ENCODE peak calls at places on chromosome 10, in nine cellular contexts. One of them, this sample, is unnamed.

GRCh38 chr10:100041620-100042019 is 31.9 kb upstream of the DNMBP start:
- DNase-seq in stomach: no peak
- DNase-seq in A549: no peak
- DNase-seq in suprapubic skin: no peak
- DNase-seq in HepG2: no peak
- DNase-seq in transverse colon: no peak
- DNase-seq in ovary: no peak
- DNase-seq in tibial nerve: no peak
- DNase-seq in H1: no peak
- DNase-seq in this sample: no peak

GRCh38 chr10:413662-414071 is 275.8 kb downstream of the DIP2C start:
- DNase-seq in HepG2: no peak
- DNase-seq in H1: no peak
- DNase-seq in suprapubic skin: no peak
- DNase-seq in tibial nerve: no peak
- DNase-seq in A549: no peak
- DNase-seq in stomach: no peak
- DNase-seq in transverse colon: no peak
- DNase-seq in ovary: no peak
- DNase-seq in this sample: no peak

GRCh38 chr10:29689001-29689400 is 54.2 kb upstream of the SVIL start:
- DNase-seq in ovary: no peak
- DNase-seq in tibial nerve: no peak
- DNase-seq in A549: no peak
- DNase-seq in HepG2: peak; percentile 21
- DNase-seq in H1: no peak
- DNase-seq in transverse colon: no peak
- DNase-seq in suprapubic skin: no peak
- DNase-seq in stomach: no peak
- DNase-seq in this sample: no peak

GRCh38 chr10:128233422-128233821 is 107.2 kb upstream of the MKI67 start:
- DNase-seq in H1: no peak
- DNase-seq in A549: no peak
- DNase-seq in transverse colon: no peak
- DNase-seq in ovary: no peak
- DNase-seq in tibial nerve: no peak
- DNase-seq in HepG2: no peak
- DNase-seq in suprapubic skin: no peak
- DNase-seq in stomach: no peak
- DNase-seq in this sample: no peak

GRCh38 chr10:86522385-86522855 is 828 bp upstream of the WAPL start:
- DNase-seq in tibial nerve: no peak
- DNase-seq in transverse colon: no peak
- DNase-seq in ovary: no peak
- DNase-seq in A549: no peak
- DNase-seq in H1: no peak
- DNase-seq in HepG2: no peak
- DNase-seq in suprapubic skin: no peak
- DNase-seq in stomach: no peak
- DNase-seq in this sample: no peak

GRCh38 chr10:98572594-98572993 is 125.9 kb upstream of the HPS1 start:
- DNase-seq in A549: no peak
- DNase-seq in HepG2: no peak
- DNase-seq in tibial nerve: no peak
- DNase-seq in ovary: no peak
- DNase-seq in H1: no peak
- DNase-seq in suprapubic skin: no peak
- DNase-seq in transverse colon: no peak
- DNase-seq in stomach: no peak
- DNase-seq in this sample: no peak

GRCh38 chr10:56288403-56288802 is 72.7 kb downstream of the ZWINT start:
- DNase-seq in H1: no peak
- DNase-seq in suprapubic skin: no peak
- DNase-seq in ovary: no peak
- DNase-seq in transverse colon: no peak
- DNase-seq in tibial nerve: no peak
- DNase-seq in HepG2: no peak
- DNase-seq in stomach: no peak
- DNase-seq in A549: no peak
- DNase-seq in this sample: no peak

GRCh38 chr10:114566064-114566463 is 92.0 kb downstream of the ABLIM1 start:
- DNase-seq in H1: no peak
- DNase-seq in tibial nerve: no peak
- DNase-seq in suprapubic skin: no peak
- DNase-seq in A549: no peak
- DNase-seq in ovary: no peak
- DNase-seq in transverse colon: no peak
- DNase-seq in HepG2: no peak
- DNase-seq in stomach: no peak
- DNase-seq in this sample: no peak

GRCh38 chr10:2949948-2950354 is 117.4 kb upstream of the PFKP start:
- DNase-seq in H1: no peak
- DNase-seq in suprapubic skin: no peak
- DNase-seq in HepG2: no peak
- DNase-seq in stomach: no peak
- DNase-seq in A549: peak; percentile 26
- DNase-seq in ovary: no peak
- DNase-seq in transverse colon: no peak
- DNase-seq in tibial nerve: no peak
- DNase-seq in this sample: no peak

GRCh38 chr10:29576681-29577080 is 58.1 kb downstream of the SVIL start:
- DNase-seq in H1: no peak
- DNase-seq in tibial nerve: no peak
- DNase-seq in transverse colon: no peak
- DNase-seq in stomach: no peak
- DNase-seq in ovary: no peak
- DNase-seq in suprapubic skin: no peak
- DNase-seq in A549: no peak
- DNase-seq in HepG2: no peak
- DNase-seq in this sample: no peak

GRCh38 chr10:776772-777171 is 87.3 kb upstream of the DIP2C start:
- DNase-seq in ovary: no peak
- DNase-seq in stomach: peak; percentile 24
- DNase-seq in suprapubic skin: peak; percentile 78
- DNase-seq in transverse colon: no peak
- DNase-seq in A549: no peak
- DNase-seq in tibial nerve: no peak
- DNase-seq in H1: no peak
- DNase-seq in HepG2: no peak
- DNase-seq in this sample: no peak

DNA sequence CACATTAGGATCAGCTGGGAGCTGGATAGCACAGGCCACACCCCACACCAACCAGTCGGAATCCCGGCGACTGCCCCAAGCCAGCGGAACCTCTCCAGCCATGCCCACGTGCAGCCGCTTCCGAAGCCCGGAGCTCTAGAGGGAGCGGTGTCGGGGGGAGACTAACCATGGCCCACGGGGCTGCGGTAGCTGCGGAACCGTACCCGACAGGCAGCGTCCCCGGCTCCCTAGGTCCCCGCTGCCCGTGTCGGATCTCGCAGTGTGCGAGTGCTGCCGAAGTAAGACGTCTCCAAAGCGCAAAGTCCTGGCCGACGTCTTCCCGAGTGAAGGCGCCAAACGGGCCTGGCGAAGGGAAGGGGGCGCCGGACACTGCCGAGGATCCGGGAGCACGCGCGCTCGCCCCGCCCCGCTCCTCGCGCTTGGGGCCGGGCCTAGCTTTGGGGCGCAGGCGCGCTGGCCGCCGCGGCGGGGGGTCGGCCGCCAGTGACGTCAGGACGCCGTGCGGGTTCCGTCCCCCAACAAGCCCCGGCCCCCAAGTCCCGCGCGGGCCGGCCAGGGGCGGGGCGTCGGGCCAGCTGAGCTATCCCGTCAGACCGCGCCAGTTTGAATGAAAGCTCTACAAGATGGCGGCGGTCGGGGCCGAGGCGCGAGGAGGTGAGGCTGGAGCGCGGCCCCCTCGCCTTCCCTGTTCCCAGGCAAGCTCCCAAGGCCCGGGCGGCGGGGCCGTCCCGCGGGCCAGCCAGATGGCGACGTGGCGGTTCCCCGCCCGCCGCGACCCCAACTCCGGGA is at the start of gene SUV39H2:
- DNase-seq in A549: peak; percentile 96
- DNase-seq in HepG2: peak; percentile 87
- DNase-seq in stomach: peak; percentile 97
- DNase-seq in ovary: peak; percentile 95
- DNase-seq in H1: peak; percentile 87
- DNase-seq in tibial nerve: peak; percentile 89
- DNase-seq in transverse colon: peak; percentile 97
- DNase-seq in suprapubic skin: peak; percentile 96
- DNase-seq in this sample: peak; percentile 98
- TF ChIP-seq POLR2A in A549: peak; percentile 85
- TF ChIP-seq POLR2A in HepG2: peak; percentile 94
- TF ChIP-seq POLR2A in stomach: no peak
- TF ChIP-seq POLR2A in ovary: peak; percentile 57
- TF ChIP-seq POLR2A in H1: peak; percentile 85
- TF ChIP-seq POLR2A in tibial nerve: peak; percentile 38
- TF ChIP-seq POLR2A in transverse colon: peak; percentile 78
- TF ChIP-seq POLR2A in suprapubic skin: peak; percentile 5
- TF ChIP-seq POLR2A in this sample: peak; percentile 40

GRCh38 chr10:69679736-69680135 is 49.7 kb downstream of the FAM241B start:
- DNase-seq in tibial nerve: no peak
- DNase-seq in HepG2: no peak
- DNase-seq in transverse colon: no peak
- DNase-seq in suprapubic skin: no peak
- DNase-seq in ovary: no peak
- DNase-seq in H1: no peak
- DNase-seq in A549: no peak
- DNase-seq in stomach: no peak
- DNase-seq in this sample: peak; percentile 22

GRCh38 chr10:69680610-69681009 is 50.6 kb downstream of the FAM241B start:
- DNase-seq in transverse colon: no peak
- DNase-seq in ovary: no peak
- DNase-seq in suprapubic skin: no peak
- DNase-seq in A549: no peak
- DNase-seq in stomach: no peak
- DNase-seq in tibial nerve: no peak
- DNase-seq in HepG2: no peak
- DNase-seq in H1: no peak
- DNase-seq in this sample: no peak

GRCh38 chr10:69677914-69678654 is 48.0 kb downstream of the FAM241B start:
- DNase-seq in stomach: no peak
- DNase-seq in HepG2: no peak
- DNase-seq in tibial nerve: no peak
- DNase-seq in transverse colon: no peak
- DNase-seq in ovary: no peak
- DNase-seq in suprapubic skin: no peak
- DNase-seq in H1: no peak
- DNase-seq in A549: no peak
- DNase-seq in this sample: no peak

GRCh38 chr10:69674786-69675185 is 44.7 kb downstream of the FAM241B start:
- DNase-seq in suprapubic skin: no peak
- DNase-seq in H1: no peak
- DNase-seq in A549: no peak
- DNase-seq in transverse colon: no peak
- DNase-seq in tibial nerve: no peak
- DNase-seq in ovary: no peak
- DNase-seq in HepG2: no peak
- DNase-seq in stomach: no peak
- DNase-seq in this sample: no peak

GRCh38 chr10:69676301-69676700 is 46.3 kb downstream of the FAM241B start:
- DNase-seq in transverse colon: no peak
- DNase-seq in ovary: no peak
- DNase-seq in HepG2: no peak
- DNase-seq in stomach: no peak
- DNase-seq in suprapubic skin: no peak
- DNase-seq in A549: no peak
- DNase-seq in tibial nerve: no peak
- DNase-seq in H1: no peak
- DNase-seq in this sample: no peak
- TF ChIP-seq EP300 in transverse colon: no peak
- TF ChIP-seq EP300 in ovary: no peak
- TF ChIP-seq EP300 in HepG2: no peak
- TF ChIP-seq EP300 in stomach: no peak
- TF ChIP-seq EP300 in suprapubic skin: no peak
- TF ChIP-seq EP300 in A549: no peak
- TF ChIP-seq EP300 in tibial nerve: no peak
- TF ChIP-seq EP300 in H1: no peak
- TF ChIP-seq EP300 in this sample: no peak

DNA sequence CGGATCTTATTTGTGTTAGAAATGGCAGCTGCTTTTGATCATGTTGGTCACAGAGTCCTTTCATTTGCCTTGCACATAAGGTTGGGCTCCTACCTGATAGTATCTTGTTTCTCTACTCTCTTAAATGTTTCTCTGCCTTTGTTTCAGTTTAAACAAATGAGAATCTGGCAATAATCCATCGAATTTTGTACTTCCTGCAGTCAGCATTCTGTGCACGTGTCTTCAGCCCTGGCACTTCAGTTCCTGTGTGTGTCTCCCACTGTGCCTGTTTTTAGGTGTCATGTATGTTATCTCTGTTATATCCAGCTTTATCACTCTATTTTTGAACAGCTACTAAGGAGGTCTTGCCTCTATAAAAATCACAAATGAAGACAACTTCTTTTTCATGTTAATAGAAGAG is 28.4 kb upstream of the PTER start:
- DNase-seq in A549: no peak
- DNase-seq in transverse colon: no peak
- DNase-seq in stomach: no peak
- DNase-seq in tibial nerve: no peak
- DNase-seq in ovary: no peak
- DNase-seq in suprapubic skin: no peak
- DNase-seq in H1: no peak
- DNase-seq in HepG2: no peak
- DNase-seq in this sample: no peak
- TF ChIP-seq POLR2A in A549: no peak
- TF ChIP-seq POLR2A in transverse colon: no peak
- TF ChIP-seq POLR2A in stomach: no peak
- TF ChIP-seq POLR2A in tibial nerve: no peak
- TF ChIP-seq POLR2A in ovary: no peak
- TF ChIP-seq POLR2A in suprapubic skin: no peak
- TF ChIP-seq POLR2A in H1: no peak
- TF ChIP-seq POLR2A in HepG2: no peak
- TF ChIP-seq POLR2A in this sample: no peak

GRCh38 chr10:132940791-132941465 is 1.4 kb downstream of the CFAP46 start:
- DNase-seq in H1: no peak
- DNase-seq in HepG2: no peak
- DNase-seq in A549: no peak
- DNase-seq in transverse colon: no peak
- DNase-seq in tibial nerve: no peak
- DNase-seq in suprapubic skin: no peak
- DNase-seq in ovary: no peak
- DNase-seq in stomach: no peak
- DNase-seq in this sample: no peak

GRCh38 chr10:132941640-132942051 is 724 bp downstream of the CFAP46 start:
- DNase-seq in stomach: no peak
- DNase-seq in transverse colon: no peak
- DNase-seq in A549: no peak
- DNase-seq in suprapubic skin: no peak
- DNase-seq in HepG2: no peak
- DNase-seq in H1: no peak
- DNase-seq in ovary: no peak
- DNase-seq in tibial nerve: no peak
- DNase-seq in this sample: no peak

GRCh38 chr10:132938472-132939329 is 3.7 kb downstream of the CFAP46 start:
- DNase-seq in transverse colon: no peak
- DNase-seq in tibial nerve: no peak
- DNase-seq in suprapubic skin: no peak
- DNase-seq in ovary: no peak
- DNase-seq in H1: no peak
- DNase-seq in A549: no peak
- DNase-seq in stomach: no peak
- DNase-seq in HepG2: peak; percentile 29
- DNase-seq in this sample: no peak

GRCh38 chr10:132939378-132939955 is 2.9 kb downstream of the CFAP46 start:
- DNase-seq in H1: no peak
- DNase-seq in transverse colon: no peak
- DNase-seq in ovary: no peak
- DNase-seq in tibial nerve: no peak
- DNase-seq in stomach: no peak
- DNase-seq in A549: no peak
- DNase-seq in HepG2: no peak
- DNase-seq in suprapubic skin: no peak
- DNase-seq in this sample: no peak

GRCh38 chr10:132939957-132940790 is 2.2 kb downstream of the CFAP46 start:
- DNase-seq in H1: no peak
- DNase-seq in tibial nerve: peak; percentile 46
- DNase-seq in suprapubic skin: no peak
- DNase-seq in A549: peak; percentile 60
- DNase-seq in HepG2: no peak
- DNase-seq in stomach: peak; percentile 43
- DNase-seq in transverse colon: peak; percentile 35
- DNase-seq in ovary: no peak
- DNase-seq in this sample: no peak
- TF ChIP-seq EP300 in H1: no peak
- TF ChIP-seq EP300 in tibial nerve: no peak
- TF ChIP-seq EP300 in suprapubic skin: no peak
- TF ChIP-seq EP300 in A549: no peak
- TF ChIP-seq EP300 in HepG2: no peak
- TF ChIP-seq EP300 in stomach: no peak
- TF ChIP-seq EP300 in transverse colon: no peak
- TF ChIP-seq EP300 in ovary: no peak
- TF ChIP-seq EP300 in this sample: no peak